ENCODE peak calls at places on chromosome 20, in six cellular contexts. Y is neuronal stem cell, U is trophoblast cell, X is mesenchymal stem cell, J is H9, V is H1. Z is an unnamed sample.
A peak's percentile ranks its signal among the peaks of the same experiment; 100 is the strongest.

GRCh38 chr20:62584671-62585512 is 57.4 kb upstream of the SLCO4A1 start:
- DNase-seq in X (no peak), Y (no peak), U (no peak), J (no peak), V (no peak), Z (no peak)

GRCh38 chr20:60101201-60101893 is 143.1 kb downstream of the CDH26 start:
- DNase-seq in Y (no peak), V (no peak), U (no peak), X (no peak), J (no peak), Z (no peak)

GRCh38 chr20:25314497-25315417 is 66.9 kb downstream of the PYGB start:
- DNase-seq in X (no peak), U (peak; percentile 42), V (no peak), J (no peak), Y (no peak), Z (no peak)

GRCh38 chr20:6053064-6053775 is 640 bp downstream of the LRRN4 start:
- DNase-seq in J (no peak), X (no peak), V (no peak), Y (no peak), U (no peak), Z (no peak)

GRCh38 chr20:62925420-62926228 is 681 bp downstream of the DIDO1 start:
- DNase-seq in U (peak; percentile 41), J (no peak), X (peak; percentile 54), Y (no peak), V (no peak), Z (peak; percentile 16)

GRCh38 chr20:24917797-24918578 is 31.1 kb upstream of the CST7 start:
- DNase-seq in Y (peak; percentile 80), V (peak; percentile 67), X (peak; percentile 59), U (peak; percentile 80), J (peak; percentile 85), Z (peak; percentile 58)

GRCh38 chr20:35766843-35767242 is 5.0 kb upstream of the PHF20 start:
- DNase-seq in J (no peak), Y (no peak), V (no peak), X (no peak), U (no peak), Z (no peak)

GRCh38 chr20:62902926-62903615 is 23.2 kb downstream of the DIDO1 start:
- DNase-seq in X (peak; percentile 65), J (no peak), U (no peak), Y (no peak), V (no peak), Z (peak; percentile 83)

GRCh38 chr20:9981834-9982233 is 53.0 kb upstream of the ANKEF1 start:
- DNase-seq in X (peak; percentile 6), U (no peak), J (no peak), V (no peak), Y (no peak), Z (no peak)

GRCh38 chr20:34965051-34965450 is 9.4 kb downstream of the MYH7B start:
- DNase-seq in V (no peak), J (no peak), U (no peak), Y (no peak), X (no peak), Z (no peak)

GRCh38 chr20:16287776-16288175 is 285.5 kb downstream of the KIF16B start:
- DNase-seq in X (no peak), U (no peak), J (no peak), V (no peak), Y (no peak), Z (no peak)

GRCh38 chr20:50303573-50304500 is 113.2 kb downstream of the CEBPB start:
- DNase-seq in Y (no peak), J (peak; percentile 20), X (peak; percentile 91), V (no peak), U (no peak), Z (peak; percentile 85)

GRCh38 chr20:1281279-1282057 is 15.4 kb downstream of the SNPH start:
- DNase-seq in J (peak; percentile 10), V (no peak), Y (no peak), U (no peak), X (no peak), Z (no peak)

GRCh38 chr20:52104546-52105044 is 87.0 kb downstream of the ZFP64 start:
- DNase-seq in U (no peak), X (peak; percentile 50), J (peak; percentile 73), V (peak; percentile 25), Y (peak; percentile 46), Z (peak; percentile 8)

GRCh38 chr20:64063389-64064144 is 569 bp downstream of the TCEA2 start:
- DNase-seq in X (no peak), U (no peak), Y (no peak), V (no peak), J (no peak), Z (no peak)

GRCh38 chr20:17771206-17772004 is 71.6 kb downstream of the BANF2 start:
- DNase-seq in U (peak; percentile 44), Y (no peak), V (no peak), X (peak; percentile 5), J (no peak), Z (no peak)

GRCh38 chr20:48294196-48294595 is 508.9 kb upstream of the SULF2 start:
- DNase-seq in U (no peak), Y (no peak), X (no peak), J (no peak), V (no peak), Z (peak; percentile 39)

GRCh38 chr20:48294942-48295341 is 509.7 kb upstream of the SULF2 start:
- DNase-seq in Y (peak; percentile 31), J (no peak), X (peak; percentile 28), U (no peak), V (no peak), Z (no peak)

GRCh38 chr20:48298424-48298823 is 513.1 kb upstream of the SULF2 start:
- DNase-seq in V (no peak), Y (no peak), X (no peak), J (no peak), U (no peak), Z (no peak)

GRCh38 chr20:48295445-48295903 is 510.2 kb upstream of the SULF2 start:
- DNase-seq in Y (peak; percentile 80), U (peak; percentile 99), X (peak; percentile 87), J (peak; percentile 77), V (peak; percentile 80), Z (peak; percentile 94)

DNA sequence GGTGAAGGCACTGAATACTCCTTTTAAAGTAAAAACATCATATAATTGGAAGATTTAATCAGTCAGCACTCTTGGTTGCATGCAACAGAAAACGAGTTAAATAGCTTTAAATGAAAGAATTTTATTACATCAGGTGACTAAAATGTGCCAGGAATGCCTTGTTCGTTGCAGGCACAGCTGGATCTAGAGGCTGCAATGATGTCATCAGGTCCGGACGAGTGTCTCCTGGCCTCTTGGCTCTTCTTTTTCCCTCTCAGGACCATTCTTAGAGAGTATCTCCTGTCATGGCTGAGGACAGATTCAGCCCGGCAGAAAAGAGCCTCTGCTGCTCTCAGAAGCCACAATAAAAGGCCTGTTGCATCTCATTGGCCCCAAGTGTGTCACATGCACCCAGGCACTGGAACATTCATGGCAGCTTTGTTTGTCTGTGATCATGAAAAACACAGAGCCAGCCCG is 510.7 kb upstream of the SULF2 start:
- DNase-seq in J (no peak), Y (peak; percentile 15), X (peak; percentile 77), U (peak; percentile 69), V (peak; percentile 19), Z (peak; percentile 76)
- H3K18ac ChIP-seq in J (peak overlapping the region; percentile 32), Y (no peak overlapping the region), X (peak overlapping the region; percentile 38), U (no peak overlapping the region), V (peak overlapping the region; percentile 72), Z (peak overlapping the region; percentile 85)

GRCh38 chr20:59051666-59052065 is 9.1 kb upstream of the PRELID3B start:
- DNase-seq in J (no peak), V (no peak), U (no peak), X (no peak), Y (no peak), Z (no peak)

GRCh38 chr20:59050437-59050836 is 7.9 kb upstream of the PRELID3B start:
- DNase-seq in Y (no peak), V (no peak), U (no peak), J (no peak), X (no peak), Z (no peak)

DNA sequence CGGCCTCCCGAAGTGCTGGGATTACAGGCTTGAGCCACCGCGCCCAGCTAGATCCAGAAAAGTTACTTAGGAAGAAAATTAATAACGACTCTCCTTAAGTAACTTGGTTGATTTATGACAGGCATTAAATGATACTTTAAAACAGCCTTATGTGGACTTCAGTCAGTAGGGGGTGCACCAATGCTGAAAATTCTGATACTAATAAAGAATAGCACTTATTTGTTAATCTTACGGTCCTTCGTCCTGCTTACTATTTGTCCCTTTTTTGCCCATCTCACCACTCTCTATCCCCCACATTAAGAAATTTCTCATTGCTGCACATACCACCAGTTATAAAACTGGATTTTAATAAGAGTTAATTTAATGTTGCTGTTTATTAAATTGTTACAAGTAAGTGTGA is 12.7 kb upstream of the PRELID3B start:
- DNase-seq in V (no peak), X (no peak), U (peak; percentile 34), Y (no peak), J (no peak), Z (peak; percentile 37)
- H3K14ac ChIP-seq in V (no peak overlapping the region), X (no peak overlapping the region), U (no peak overlapping the region), Y (no peak overlapping the region), J (no peak overlapping the region), Z (no peak overlapping the region)

GRCh38 chr20:11217322-11217989 is 543.7 kb upstream of the JAG1 start:
- DNase-seq in J (no peak), Y (no peak), V (no peak), X (peak; percentile 65), U (no peak), Z (peak; percentile 42)

GRCh38 chr20:11219192-11219591 is 545.4 kb upstream of the JAG1 start:
- DNase-seq in X (no peak), U (no peak), Y (no peak), J (no peak), V (no peak), Z (no peak)

GRCh38 chr20:11218035-11218680 is 544.4 kb upstream of the JAG1 start:
- DNase-seq in U (no peak), Y (no peak), J (no peak), X (no peak), V (no peak), Z (no peak)

GRCh38 chr20:11214281-11214680 is 540.5 kb upstream of the JAG1 start:
- DNase-seq in X (no peak), J (no peak), U (no peak), Y (no peak), V (no peak), Z (no peak)

DNA sequence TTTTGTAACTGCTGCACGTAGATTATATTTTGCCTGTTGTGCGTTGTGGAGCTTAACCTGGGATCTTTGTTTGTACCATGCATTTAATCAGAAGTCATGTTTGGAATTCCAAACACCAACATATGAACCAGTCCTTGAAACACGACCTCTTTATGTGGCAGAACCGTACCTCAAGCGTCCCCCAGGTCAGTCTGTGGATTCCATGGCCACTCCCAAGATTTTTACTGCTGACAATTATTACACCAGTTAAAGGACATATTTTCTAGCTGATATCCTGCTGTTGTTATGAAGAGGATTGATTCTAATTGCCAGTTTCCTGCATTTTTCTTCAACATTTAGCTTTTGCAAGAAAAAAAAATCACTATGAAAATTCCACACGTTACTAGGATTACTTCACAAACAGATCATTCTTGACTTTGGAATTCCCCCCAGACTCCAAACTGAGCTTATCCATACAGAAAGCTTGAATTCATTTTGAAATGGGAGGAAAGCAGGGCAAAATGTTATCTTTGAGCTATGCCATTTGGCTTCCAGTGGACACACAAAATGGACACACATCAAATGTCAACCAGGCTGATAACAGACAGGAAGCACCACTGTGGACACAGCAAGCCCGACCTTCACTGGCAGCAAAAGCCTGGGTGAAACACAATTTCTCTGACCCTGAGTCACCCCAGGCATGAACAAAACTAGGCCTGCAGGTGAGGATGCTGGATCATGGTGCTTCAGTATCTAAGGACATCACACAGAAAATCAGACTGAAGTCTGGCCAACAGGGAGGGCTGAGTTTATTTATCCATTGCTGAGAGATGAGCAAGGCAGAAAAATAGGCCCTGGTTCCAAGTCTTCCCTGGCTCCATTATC is 542.9 kb upstream of the JAG1 start:
- DNase-seq in Y (no peak), V (no peak), J (no peak), U (peak; percentile 76), X (peak; percentile 40), Z (peak; percentile 82)
- H2BK120ac ChIP-seq in Y (no peak overlapping the region), V (no peak overlapping the region), J (no peak overlapping the region), U (no peak overlapping the region), X (no peak overlapping the region), Z (peak overlapping the region; percentile 61)

GRCh38 chr20:47370850-47371782 is 14.6 kb upstream of the ZMYND8 start:
- DNase-seq in J (peak; percentile 68), Y (no peak), V (no peak), X (peak; percentile 18), U (peak; percentile 80), Z (no peak)
- H3K18ac ChIP-seq in J (peak overlapping the region; percentile 45), Y (peak overlapping the region; percentile 86), V (peak overlapping the region; percentile 99), X (no peak overlapping the region), U (peak overlapping the region; percentile 0), Z (no peak overlapping the region)

Z was measured in IMR-90.